ENCODE peak calls at places on chromosomes 5 and 9, in four cellular contexts. One of them, this sample, is unnamed.

GRCh38 chr9:130833324-130833990 is 1.6 kb upstream of the ABL1 start:
- DNase-seq in left cardiac atrium: no peak
- DNase-seq in lung: no peak
- DNase-seq in mesothelial cell of epicardium: no peak
- DNase-seq in this sample: no peak

GRCh38 chr9:116096853-116097252 is 56.7 kb upstream of the PAPPA start:
- DNase-seq in left cardiac atrium: no peak
- DNase-seq in lung: no peak
- DNase-seq in mesothelial cell of epicardium: no peak
- DNase-seq in this sample: no peak

GRCh38 chr5:1118738-1119137 is 6.9 kb upstream of the SLC12A7 start:
- DNase-seq in left cardiac atrium: no peak
- DNase-seq in lung: no peak
- DNase-seq in mesothelial cell of epicardium: no peak
- DNase-seq in this sample: no peak

GRCh38 chr9:89690334-89690912 is 85.6 kb downstream of the GADD45G start:
- DNase-seq in left cardiac atrium: no peak
- DNase-seq in lung: no peak
- DNase-seq in mesothelial cell of epicardium: no peak
- DNase-seq in this sample: no peak

GRCh38 chr5:118253401-118254061 is 734.8 kb downstream of the DTWD2 start:
- DNase-seq in left cardiac atrium: no peak
- DNase-seq in lung: no peak
- DNase-seq in mesothelial cell of epicardium: no peak
- DNase-seq in this sample: no peak

GRCh38 chr5:143306040-143306439 is 97.4 kb downstream of the NR3C1 start:
- DNase-seq in left cardiac atrium: no peak
- DNase-seq in lung: no peak
- DNase-seq in mesothelial cell of epicardium: no peak
- DNase-seq in this sample: no peak

GRCh38 chr9:128568470-128569083 is 16.2 kb downstream of the SPTAN1 start:
- DNase-seq in left cardiac atrium: no peak
- DNase-seq in lung: no peak
- DNase-seq in mesothelial cell of epicardium: no peak
- DNase-seq in this sample: no peak

GRCh38 chr9:98215821-98216220 is 23.4 kb upstream of the CORO2A start:
- DNase-seq in left cardiac atrium: no peak
- DNase-seq in lung: no peak
- DNase-seq in mesothelial cell of epicardium: no peak
- DNase-seq in this sample: no peak

GRCh38 chr5:6188344-6188743 is 190.0 kb downstream of the MED10 start:
- DNase-seq in left cardiac atrium: no peak
- DNase-seq in lung: no peak
- DNase-seq in mesothelial cell of epicardium: no peak
- DNase-seq in this sample: peak; percentile 66

GRCh38 chr9:9998491-9999287 is 614.1 kb downstream of the PTPRD start:
- DNase-seq in left cardiac atrium: no peak
- DNase-seq in lung: no peak
- DNase-seq in mesothelial cell of epicardium: no peak
- DNase-seq in this sample: no peak

GRCh38 chr9:93095205-93096130 is 549 bp upstream of the CARD19 start:
- DNase-seq in left cardiac atrium: peak; percentile 100
- DNase-seq in lung: peak; percentile 100
- DNase-seq in mesothelial cell of epicardium: peak; percentile 100
- DNase-seq in this sample: peak; percentile 100

GRCh38 chr9:88628114-88628513 is 93.1 kb downstream of the NXNL2 start:
- DNase-seq in left cardiac atrium: no peak
- DNase-seq in lung: no peak
- DNase-seq in mesothelial cell of epicardium: no peak
- DNase-seq in this sample: no peak

GRCh38 chr5:146388418-146388817 is 49.8 kb downstream of the POU4F3 start:
- DNase-seq in left cardiac atrium: no peak
- DNase-seq in lung: no peak
- DNase-seq in mesothelial cell of epicardium: no peak
- DNase-seq in this sample: no peak

GRCh38 chr5:3276891-3277290 is 318.7 kb upstream of the IRX1 start:
- DNase-seq in left cardiac atrium: no peak
- DNase-seq in lung: no peak
- DNase-seq in mesothelial cell of epicardium: no peak
- DNase-seq in this sample: no peak

GRCh38 chr9:556199-556598 is 285.3 kb upstream of the DMRT1 start:
- DNase-seq in left cardiac atrium: no peak
- DNase-seq in lung: no peak
- DNase-seq in mesothelial cell of epicardium: no peak
- DNase-seq in this sample: no peak

GRCh38 chr5:135318037-135318436 is 81.0 kb downstream of the MACROH2A1 start:
- DNase-seq in left cardiac atrium: no peak
- DNase-seq in lung: no peak
- DNase-seq in mesothelial cell of epicardium: no peak
- DNase-seq in this sample: peak; percentile 24

GRCh38 chr9:88076286-88077070 is 61.8 kb downstream of the SPATA31C2 start:
- DNase-seq in left cardiac atrium: peak; percentile 71
- DNase-seq in lung: peak; percentile 85
- DNase-seq in mesothelial cell of epicardium: peak; percentile 69
- DNase-seq in this sample: no peak

GRCh38 chr5:78993165-78993564 is 8.1 kb upstream of the ARSB start:
- DNase-seq in left cardiac atrium: no peak
- DNase-seq in lung: no peak
- DNase-seq in mesothelial cell of epicardium: no peak
- DNase-seq in this sample: no peak

This sample was measured in esophagus muscularis mucosa.